ENCODE peak calls at places on chromosomes 2 and 18, in five cellular contexts. One of them, this sample, is unnamed.

GRCh38 chr2:84424152-84424551 is 34.9 kb downstream of the SUCLG1 start:
- DNase-seq in sigmoid colon: no peak
- DNase-seq in ovary: no peak
- DNase-seq in esophagus squamous epithelium: no peak
- DNase-seq in Peyer's patch: no peak
- DNase-seq in this sample: no peak

GRCh38 chr2:129812071-129812470 is 167.4 kb upstream of the RAB6C start:
- DNase-seq in sigmoid colon: no peak
- DNase-seq in ovary: no peak
- DNase-seq in esophagus squamous epithelium: no peak
- DNase-seq in Peyer's patch: peak; percentile 90
- DNase-seq in this sample: no peak

GRCh38 chr2:112646102-112646719 is 472 bp downstream of the SLC20A1 start:
- DNase-seq in sigmoid colon: peak; percentile 72
- DNase-seq in ovary: no peak
- DNase-seq in esophagus squamous epithelium: no peak
- DNase-seq in Peyer's patch: peak; percentile 61
- DNase-seq in this sample: no peak

GRCh38 chr2:171703574-171704347 is 16.5 kb downstream of the DYNC1I2 start:
- DNase-seq in sigmoid colon: no peak
- DNase-seq in ovary: no peak
- DNase-seq in esophagus squamous epithelium: no peak
- DNase-seq in Peyer's patch: no peak
- DNase-seq in this sample: no peak

GRCh38 chr2:27798948-27799645 is 27.6 kb downstream of the MRPL33 start:
- DNase-seq in sigmoid colon: peak; percentile 85
- DNase-seq in ovary: no peak
- DNase-seq in esophagus squamous epithelium: no peak
- DNase-seq in Peyer's patch: no peak
- DNase-seq in this sample: no peak

GRCh38 chr2:205929445-205930027 is 156.4 kb downstream of the INO80D start:
- DNase-seq in sigmoid colon: no peak
- DNase-seq in ovary: no peak
- DNase-seq in esophagus squamous epithelium: no peak
- DNase-seq in Peyer's patch: peak; percentile 84
- DNase-seq in this sample: no peak

GRCh38 chr2:182668671-182669070 is 47.4 kb upstream of the DNAJC10 start:
- DNase-seq in sigmoid colon: no peak
- DNase-seq in ovary: no peak
- DNase-seq in esophagus squamous epithelium: no peak
- DNase-seq in Peyer's patch: no peak
- DNase-seq in this sample: no peak

GRCh38 chr2:98408155-98408554 is 36.5 kb upstream of the INPP4A start:
- DNase-seq in sigmoid colon: no peak
- DNase-seq in ovary: no peak
- DNase-seq in esophagus squamous epithelium: no peak
- DNase-seq in Peyer's patch: no peak
- DNase-seq in this sample: no peak

GRCh38 chr18:32770651-32771168 is 2.1 kb downstream of the KLHL14 start:
- DNase-seq in sigmoid colon: no peak
- DNase-seq in ovary: no peak
- DNase-seq in esophagus squamous epithelium: no peak
- DNase-seq in Peyer's patch: no peak
- DNase-seq in this sample: peak; percentile 82

GRCh38 chr2:109679627-109680026 is 65.5 kb downstream of the SOWAHC start:
- DNase-seq in sigmoid colon: no peak
- DNase-seq in ovary: no peak
- DNase-seq in esophagus squamous epithelium: no peak
- DNase-seq in Peyer's patch: peak; percentile 22
- DNase-seq in this sample: no peak

GRCh38 chr2:11677146-11678055 is 7.4 kb upstream of the NTSR2 start:
- DNase-seq in sigmoid colon: peak; percentile 62
- DNase-seq in ovary: no peak
- DNase-seq in esophagus squamous epithelium: no peak
- DNase-seq in Peyer's patch: peak; percentile 41
- DNase-seq in this sample: peak; percentile 64

GRCh38 chr2:188645982-188646381 is 328.2 kb upstream of the COL3A1 start:
- DNase-seq in sigmoid colon: no peak
- DNase-seq in ovary: no peak
- DNase-seq in esophagus squamous epithelium: no peak
- DNase-seq in Peyer's patch: no peak
- DNase-seq in this sample: no peak

GRCh38 chr2:176960736-176961135 is 251.9 kb upstream of the HNRNPA3 start:
- DNase-seq in sigmoid colon: no peak
- DNase-seq in ovary: no peak
- DNase-seq in esophagus squamous epithelium: no peak
- DNase-seq in Peyer's patch: no peak
- DNase-seq in this sample: no peak

GRCh38 chr2:106096446-106097369 is 97.4 kb downstream of the UXS1 start:
- DNase-seq in sigmoid colon: no peak
- DNase-seq in ovary: no peak
- DNase-seq in esophagus squamous epithelium: no peak
- DNase-seq in Peyer's patch: no peak
- DNase-seq in this sample: no peak

GRCh38 chr18:53422896-53423295 is 801.6 kb downstream of the MBD2 start:
- DNase-seq in sigmoid colon: no peak
- DNase-seq in ovary: no peak
- DNase-seq in esophagus squamous epithelium: no peak
- DNase-seq in Peyer's patch: no peak
- DNase-seq in this sample: no peak

GRCh38 chr18:12366379-12366778 is 10.6 kb downstream of the AFG3L2 start:
- DNase-seq in sigmoid colon: no peak
- DNase-seq in ovary: no peak
- DNase-seq in esophagus squamous epithelium: no peak
- DNase-seq in Peyer's patch: peak; percentile 59
- DNase-seq in this sample: no peak

GRCh38 chr18:12359515-12359927 is 17.5 kb downstream of the AFG3L2 start:
- DNase-seq in sigmoid colon: no peak
- DNase-seq in ovary: no peak
- DNase-seq in esophagus squamous epithelium: no peak
- DNase-seq in Peyer's patch: peak; percentile 57
- DNase-seq in this sample: no peak

GRCh38 chr18:12366794-12367193 is 10.2 kb downstream of the AFG3L2 start:
- DNase-seq in sigmoid colon: no peak
- DNase-seq in ovary: no peak
- DNase-seq in esophagus squamous epithelium: no peak
- DNase-seq in Peyer's patch: peak; percentile 42
- DNase-seq in this sample: no peak

GRCh38 chr18:12362473-12363174 is 14.4 kb downstream of the AFG3L2 start:
- DNase-seq in sigmoid colon: no peak
- DNase-seq in ovary: no peak
- DNase-seq in esophagus squamous epithelium: no peak
- DNase-seq in Peyer's patch: no peak
- DNase-seq in this sample: no peak

DNA sequence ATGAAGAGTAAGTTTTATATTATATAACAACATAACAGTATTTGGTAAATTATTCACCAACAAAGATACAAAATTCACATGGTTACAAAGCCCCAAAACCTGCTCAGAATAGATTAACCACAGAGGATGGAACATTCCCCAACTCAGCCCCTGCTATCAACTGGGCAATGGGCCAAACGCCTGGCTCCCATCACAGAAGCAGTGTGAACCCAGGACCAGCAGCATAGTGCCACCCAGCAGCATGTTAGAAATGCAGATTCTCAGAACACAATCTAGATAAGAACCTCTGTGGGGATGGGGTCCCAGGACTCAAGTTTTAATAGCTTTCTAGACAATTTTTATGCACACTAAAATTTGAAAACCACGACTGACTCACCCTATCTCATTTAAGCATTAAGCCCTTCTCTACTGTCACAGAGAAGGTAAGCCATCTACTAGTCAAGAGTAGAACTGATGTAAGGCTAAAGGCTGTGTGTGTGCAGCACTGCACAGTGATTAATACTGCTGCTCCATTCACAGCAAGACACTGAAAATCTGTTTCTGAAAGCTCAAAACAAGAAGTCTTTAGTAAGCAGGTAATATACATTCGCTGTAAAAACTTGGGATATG is 15.2 kb downstream of the AFG3L2 start:
- DNase-seq in sigmoid colon: no peak
- DNase-seq in ovary: peak; percentile 56
- DNase-seq in esophagus squamous epithelium: no peak
- DNase-seq in Peyer's patch: no peak
- DNase-seq in this sample: no peak
- TF ChIP-seq POLR2A in sigmoid colon: no peak
- TF ChIP-seq POLR2A in ovary: no peak
- TF ChIP-seq POLR2A in esophagus squamous epithelium: no peak
- TF ChIP-seq POLR2A in Peyer's patch: no peak
- TF ChIP-seq POLR2A in this sample: no peak

GRCh38 chr18:7618821-7619410 is 51.8 kb downstream of the PTPRM start:
- DNase-seq in sigmoid colon: no peak
- DNase-seq in ovary: no peak
- DNase-seq in esophagus squamous epithelium: no peak
- DNase-seq in Peyer's patch: no peak
- DNase-seq in this sample: no peak
- H3K4me1 ChIP-seq in sigmoid colon: peaks cover 50% of the 10 kb centered on the region
- H3K4me1 ChIP-seq in ovary: peaks cover 1% of the 10 kb centered on the region
- H3K4me1 ChIP-seq in esophagus squamous epithelium: peaks cover 5% of the 10 kb centered on the region
- H3K4me1 ChIP-seq in Peyer's patch: peaks cover 10% of the 10 kb centered on the region
- H3K4me1 ChIP-seq in this sample: no peaks in the 10 kb centered on the region

DNA sequence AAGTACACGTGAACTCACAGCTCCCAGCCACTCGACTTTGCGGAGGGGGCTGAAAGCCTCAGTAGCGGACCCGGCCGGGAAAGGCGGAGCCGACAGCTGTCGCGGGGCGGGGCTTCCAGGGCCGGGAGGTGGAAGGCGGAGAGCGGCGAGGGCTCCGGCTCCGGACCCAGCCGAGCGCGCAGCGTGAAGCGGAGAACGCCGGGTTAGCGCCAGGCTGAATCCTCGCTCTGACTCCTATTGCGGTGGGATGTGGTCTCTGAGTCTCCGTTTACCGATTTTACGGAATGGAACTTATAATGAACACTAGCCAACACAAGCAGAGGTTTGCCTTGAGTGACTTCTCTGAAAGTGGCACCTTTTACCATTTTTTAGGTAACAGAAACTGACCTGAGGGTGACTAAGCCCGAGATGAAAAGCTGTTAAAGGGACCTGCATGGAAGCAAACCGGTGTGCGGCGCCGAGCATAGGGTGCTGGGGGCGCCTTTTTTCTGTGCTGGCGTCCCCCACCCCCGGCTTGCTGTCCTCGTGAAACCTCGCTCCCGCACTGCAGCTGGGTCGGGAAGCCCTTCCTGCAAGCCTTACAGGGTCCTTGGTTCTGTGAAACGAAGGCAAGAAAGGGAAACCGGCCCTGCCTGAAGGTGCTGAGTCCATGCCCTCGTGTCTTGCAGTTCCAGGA is 72.9 kb downstream of the EN1 start:
- DNase-seq in sigmoid colon: no peak
- DNase-seq in ovary: peak; percentile 31
- DNase-seq in esophagus squamous epithelium: no peak
- DNase-seq in Peyer's patch: peak; percentile 47
- DNase-seq in this sample: peak; percentile 76
- TF ChIP-seq POLR2A in sigmoid colon: no peak
- TF ChIP-seq POLR2A in ovary: no peak
- TF ChIP-seq POLR2A in esophagus squamous epithelium: no peak
- TF ChIP-seq POLR2A in Peyer's patch: no peak
- TF ChIP-seq POLR2A in this sample: no peak

DNA sequence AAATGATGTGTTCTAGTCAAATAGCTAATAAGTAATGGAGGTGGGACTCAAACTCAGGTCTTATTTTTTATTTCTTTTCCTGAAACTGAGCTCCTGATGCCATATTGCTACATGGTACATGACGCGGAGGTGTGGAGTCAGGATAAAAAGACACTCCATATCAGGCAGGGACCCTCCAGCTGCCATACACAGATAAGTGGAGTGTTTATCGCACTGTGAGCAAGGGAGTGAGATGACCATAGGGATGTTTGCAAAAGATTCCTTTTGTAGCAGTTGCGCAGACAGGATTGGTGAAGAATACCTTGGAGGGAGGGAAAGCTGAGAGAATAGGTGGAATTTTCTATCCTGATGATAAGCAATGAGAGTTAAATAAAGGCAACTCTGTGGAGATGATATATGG is 657.2 kb downstream of the RNF144A start:
- DNase-seq in sigmoid colon: no peak
- DNase-seq in ovary: no peak
- DNase-seq in esophagus squamous epithelium: no peak
- DNase-seq in Peyer's patch: no peak
- DNase-seq in this sample: no peak
- H3K4me1 ChIP-seq in sigmoid colon: no peaks in the 10 kb centered on the region
- H3K4me1 ChIP-seq in ovary: no peaks in the 10 kb centered on the region
- H3K4me1 ChIP-seq in esophagus squamous epithelium: no peaks in the 10 kb centered on the region
- H3K4me1 ChIP-seq in Peyer's patch: no peaks in the 10 kb centered on the region
- H3K4me1 ChIP-seq in this sample: no peaks in the 10 kb centered on the region

GRCh38 chr2:136117909-136118818 is at the start of gene CXCR4:
- DNase-seq in sigmoid colon: peak; percentile 77
- DNase-seq in ovary: peak; percentile 30
- DNase-seq in esophagus squamous epithelium: peak; percentile 54
- DNase-seq in Peyer's patch: peak; percentile 96
- DNase-seq in this sample: peak; percentile 98
- TF ChIP-seq POLR2A in sigmoid colon: no peak
- TF ChIP-seq POLR2A in ovary: no peak
- TF ChIP-seq POLR2A in esophagus squamous epithelium: peak; percentile 85
- TF ChIP-seq POLR2A in Peyer's patch: peak; percentile 76
- TF ChIP-seq POLR2A in this sample: peak; percentile 96

GRCh38 chr2:10326151-10326616 is 23.5 kb downstream of the HPCAL1 start:
- DNase-seq in sigmoid colon: no peak
- DNase-seq in ovary: no peak
- DNase-seq in esophagus squamous epithelium: no peak
- DNase-seq in Peyer's patch: no peak
- DNase-seq in this sample: no peak
- H3K4me1 ChIP-seq in sigmoid colon: peaks cover 44% of the 10 kb centered on the region
- H3K4me1 ChIP-seq in ovary: peaks cover 7% of the 10 kb centered on the region
- H3K4me1 ChIP-seq in esophagus squamous epithelium: peaks cover 15% of the 10 kb centered on the region
- H3K4me1 ChIP-seq in Peyer's patch: peaks cover 61% of the 10 kb centered on the region
- H3K4me1 ChIP-seq in this sample: peaks cover 61% of the 10 kb centered on the region